ENCODE peak calls at places on chromosomes 7 and 10, in ten cellular contexts. C is activated T-helper 1 cell treated with anti-CD3 and anti-CD28 coated beads, Interleukin-12 subunit alpha, Interleukin-12 subunit beta, Interleukin-2, Interleukin-4 antibody, amounts not matched to agents 30 ng/mL and 10 ng/mL and 1 ng/mL, durations not matched to agents 14 hours and 24 hours and 36 hours; Z is iPS-NIHi11; L is left ventricle myocardium superior; G is pons; M is lower lobe of right lung; S is cardiac muscle cell; P is HEK293T; B is SW 1271; O is cortex of kidney. N is an unnamed sample.

GRCh38 chr10:124660404-124661125 is 83.6 kb downstream of the FAM53B start:
- DNase-seq in C (no peak), Z (no peak), L (peak), G (no peak), M (no peak), S (no peak), P (no peak), B (no peak), O (no peak), N (no peak)

GRCh38 chr10:63227207-63227895 is 94.2 kb downstream of the NRBF2 start:
- DNase-seq in C (no peak), Z (no peak), L (no peak), G (no peak), M (no peak), S (no peak), P (no peak), B (no peak), O (no peak), N (no peak)

GRCh38 chr7:30917216-30917893 is 5.7 kb downstream of the AQP1 start:
- DNase-seq in C (no peak), Z (no peak), L (peak), G (peak), M (peak), S (no peak), P (no peak), B (no peak), O (no peak), N (peak)

GRCh38 chr7:134905375-134905774 is 80.9 kb upstream of the AGBL3 start:
- DNase-seq in C (no peak), Z (no peak), L (peak), G (no peak), M (no peak), S (no peak), P (no peak), B (no peak), O (no peak), N (peak)

GRCh38 chr7:15463801-15464761 is 97.7 kb downstream of the AGMO start:
- DNase-seq in C (no peak), Z (no peak), L (no peak), G (no peak), M (no peak), S (no peak), P (no peak), B (no peak), O (no peak), N (no peak)

GRCh38 chr10:124066744-124067714 is 26.4 kb downstream of the CHST15 start:
- DNase-seq in C (no peak), Z (peak), L (no peak), G (peak), M (no peak), S (peak), P (no peak), B (no peak), O (no peak), N (peak)

GRCh38 chr7:53191296-53191695 is 155.9 kb downstream of the POM121L12 start:
- DNase-seq in C (no peak), Z (no peak), L (no peak), G (no peak), M (no peak), S (no peak), P (no peak), B (no peak), O (no peak), N (no peak)

GRCh38 chr10:51861731-51862130 is 162.3 kb upstream of the CSTF2T start:
- DNase-seq in C (no peak), Z (no peak), L (no peak), G (no peak), M (no peak), S (no peak), P (no peak), B (no peak), O (no peak), N (no peak)

GRCh38 chr10:87589653-87590052 is 70.0 kb upstream of the PAPSS2 start:
- DNase-seq in C (no peak), Z (no peak), L (no peak), G (no peak), M (no peak), S (no peak), P (no peak), B (no peak), O (no peak), N (no peak)

GRCh38 chr10:1932617-1933016 is 195.3 kb upstream of the ADARB2 start:
- DNase-seq in C (no peak), Z (no peak), L (no peak), G (no peak), M (no peak), S (no peak), P (no peak), B (no peak), O (no peak), N (no peak)

GRCh38 chr10:30464675-30465074 is 30.7 kb downstream of the MAP3K8 start:
- DNase-seq in C (no peak), Z (no peak), L (no peak), G (no peak), M (no peak), S (no peak), P (no peak), B (no peak), O (no peak), N (no peak)

GRCh38 chr10:50417906-50418697 is 166.8 kb upstream of the ASAH2 start:
- DNase-seq in C (peak), Z (peak), L (peak), G (peak), M (peak), S (peak), P (peak), B (peak), O (no peak), N (peak)

GRCh38 chr10:103733002-103733419 is 122.4 kb downstream of the SH3PXD2A start:
- DNase-seq in C (no peak), Z (no peak), L (no peak), G (no peak), M (no peak), S (no peak), P (no peak), B (no peak), O (no peak), N (no peak)

GRCh38 chr7:135231686-135232085 is 2.0 kb upstream of the STRA8 start:
- DNase-seq in C (no peak), Z (no peak), L (no peak), G (no peak), M (no peak), S (no peak), P (no peak), B (no peak), O (no peak), N (no peak)

GRCh38 chr10:73969224-73969811 is 28.6 kb upstream of the VCL start:
- DNase-seq in C (no peak), Z (no peak), L (no peak), G (peak), M (no peak), S (no peak), P (no peak), B (no peak), O (no peak), N (no peak)

GRCh38 chr10:1233031-1233430 is 176.8 kb downstream of the WDR37 start:
- DNase-seq in C (no peak), Z (no peak), L (no peak), G (no peak), M (no peak), S (no peak), P (no peak), B (no peak), O (no peak), N (no peak)

GRCh38 chr7:106329971-106330733 is 45.4 kb upstream of the NAMPT start:
- DNase-seq in C (no peak), Z (no peak), L (no peak), G (no peak), M (no peak), S (no peak), P (no peak), B (no peak), O (no peak), N (peak)

GRCh38 chr10:133079836-133080682 is 7.7 kb upstream of the ADGRA1 start:
- DNase-seq in C (no peak), Z (peak), L (no peak), G (no peak), M (no peak), S (peak), P (peak), B (no peak), O (no peak), N (no peak)

GRCh38 chr7:105196473-105196872 is 182.5 kb downstream of the KMT2E start:
- DNase-seq in C (no peak), Z (no peak), L (no peak), G (no peak), M (no peak), S (no peak), P (no peak), B (no peak), O (no peak), N (no peak)

GRCh38 chr10:11806706-11807105 is 16.4 kb upstream of the PROSER2 start:
- DNase-seq in C (no peak), Z (no peak), L (no peak), G (no peak), M (no peak), S (no peak), P (no peak), B (no peak), O (no peak), N (no peak)

GRCh38 chr7:9091282-9091681 is 657.9 kb downstream of the NXPH1 start:
- DNase-seq in C (no peak), Z (no peak), L (no peak), G (no peak), M (no peak), S (no peak), P (no peak), B (no peak), O (no peak), N (no peak)

N was measured in aorta.